ENCODE peak calls at places on chromosome 16, in ten cellular contexts. One of them, this sample, is unnamed.

GRCh38 chr16:69040144-69040909 is 65.1 kb upstream of the HAS3 start:
- DNase-seq in GM03348: peak; percentile 16
- DNase-seq in stimulated activated CD4-positive, alpha-beta T cell treated with anti-CD3 and anti-CD28 coated beads, TNF-alpha, amount 100 ng/mL, for 24 hours: no peak
- DNase-seq in GM04504: peak; percentile 8
- DNase-seq in CD4-positive, alpha-beta T cell: no peak
- DNase-seq in HTR-8/SVneo: no peak
- DNase-seq in Calu3: no peak
- DNase-seq in NCI-H1092: no peak
- DNase-seq in A549: peak; percentile 47
- DNase-seq in hippocampal formation: no peak
- DNase-seq in this sample: peak; percentile 84

GRCh38 chr16:66189951-66190350 is 176.5 kb upstream of the CDH5 start:
- DNase-seq in GM03348: peak; percentile 75
- DNase-seq in stimulated activated CD4-positive, alpha-beta T cell treated with anti-CD3 and anti-CD28 coated beads, TNF-alpha, amount 100 ng/mL, for 24 hours: no peak
- DNase-seq in GM04504: peak; percentile 13
- DNase-seq in CD4-positive, alpha-beta T cell: no peak
- DNase-seq in HTR-8/SVneo: no peak
- DNase-seq in Calu3: no peak
- DNase-seq in NCI-H1092: no peak
- DNase-seq in A549: no peak
- DNase-seq in hippocampal formation: no peak
- DNase-seq in this sample: peak; percentile 83

GRCh38 chr16:51426276-51426675 is 275.2 kb upstream of the SALL1 start:
- DNase-seq in GM03348: no peak
- DNase-seq in stimulated activated CD4-positive, alpha-beta T cell treated with anti-CD3 and anti-CD28 coated beads, TNF-alpha, amount 100 ng/mL, for 24 hours: no peak
- DNase-seq in GM04504: no peak
- DNase-seq in CD4-positive, alpha-beta T cell: no peak
- DNase-seq in HTR-8/SVneo: no peak
- DNase-seq in Calu3: no peak
- DNase-seq in NCI-H1092: no peak
- DNase-seq in A549: no peak
- DNase-seq in hippocampal formation: no peak
- DNase-seq in this sample: no peak

GRCh38 chr16:75579435-75579834 is 13.3 kb downstream of the GABARAPL2 start:
- DNase-seq in GM03348: no peak
- DNase-seq in stimulated activated CD4-positive, alpha-beta T cell treated with anti-CD3 and anti-CD28 coated beads, TNF-alpha, amount 100 ng/mL, for 24 hours: no peak
- DNase-seq in GM04504: no peak
- DNase-seq in CD4-positive, alpha-beta T cell: no peak
- DNase-seq in HTR-8/SVneo: no peak
- DNase-seq in Calu3: no peak
- DNase-seq in NCI-H1092: no peak
- DNase-seq in A549: no peak
- DNase-seq in hippocampal formation: no peak
- DNase-seq in this sample: no peak

GRCh38 chr16:11251525-11252481 is 4.2 kb downstream of the SOCS1 start:
- DNase-seq in GM03348: no peak
- DNase-seq in stimulated activated CD4-positive, alpha-beta T cell treated with anti-CD3 and anti-CD28 coated beads, TNF-alpha, amount 100 ng/mL, for 24 hours: peak; percentile 73
- DNase-seq in GM04504: no peak
- DNase-seq in CD4-positive, alpha-beta T cell: peak; percentile 70
- DNase-seq in HTR-8/SVneo: no peak
- DNase-seq in Calu3: no peak
- DNase-seq in NCI-H1092: no peak
- DNase-seq in A549: no peak
- DNase-seq in hippocampal formation: no peak
- DNase-seq in this sample: no peak

GRCh38 chr16:89383095-89384003 is 107.0 kb downstream of the ANKRD11 start:
- DNase-seq in GM03348: no peak
- DNase-seq in stimulated activated CD4-positive, alpha-beta T cell treated with anti-CD3 and anti-CD28 coated beads, TNF-alpha, amount 100 ng/mL, for 24 hours: no peak
- DNase-seq in GM04504: no peak
- DNase-seq in CD4-positive, alpha-beta T cell: no peak
- DNase-seq in HTR-8/SVneo: no peak
- DNase-seq in Calu3: peak; percentile 74
- DNase-seq in NCI-H1092: no peak
- DNase-seq in A549: peak; percentile 34
- DNase-seq in hippocampal formation: no peak
- DNase-seq in this sample: peak; percentile 74

GRCh38 chr16:56600398-56600999 is 7.9 kb upstream of the MT2A start:
- DNase-seq in GM03348: peak; percentile 75
- DNase-seq in stimulated activated CD4-positive, alpha-beta T cell treated with anti-CD3 and anti-CD28 coated beads, TNF-alpha, amount 100 ng/mL, for 24 hours: no peak
- DNase-seq in GM04504: no peak
- DNase-seq in CD4-positive, alpha-beta T cell: no peak
- DNase-seq in HTR-8/SVneo: peak; percentile 65
- DNase-seq in Calu3: peak; percentile 66
- DNase-seq in NCI-H1092: peak; percentile 26
- DNase-seq in A549: peak; percentile 69
- DNase-seq in hippocampal formation: peak; percentile 83
- DNase-seq in this sample: peak; percentile 48

GRCh38 chr16:53839150-53839549 is 135.2 kb downstream of the FTO start:
- DNase-seq in GM03348: no peak
- DNase-seq in stimulated activated CD4-positive, alpha-beta T cell treated with anti-CD3 and anti-CD28 coated beads, TNF-alpha, amount 100 ng/mL, for 24 hours: no peak
- DNase-seq in GM04504: no peak
- DNase-seq in CD4-positive, alpha-beta T cell: no peak
- DNase-seq in HTR-8/SVneo: no peak
- DNase-seq in Calu3: no peak
- DNase-seq in NCI-H1092: no peak
- DNase-seq in A549: no peak
- DNase-seq in hippocampal formation: no peak
- DNase-seq in this sample: peak; percentile 70

GRCh38 chr16:82016268-82016667 is 5.0 kb upstream of the SDR42E1 start:
- DNase-seq in GM03348: peak; percentile 50
- DNase-seq in stimulated activated CD4-positive, alpha-beta T cell treated with anti-CD3 and anti-CD28 coated beads, TNF-alpha, amount 100 ng/mL, for 24 hours: no peak
- DNase-seq in GM04504: no peak
- DNase-seq in CD4-positive, alpha-beta T cell: no peak
- DNase-seq in HTR-8/SVneo: no peak
- DNase-seq in Calu3: peak; percentile 71
- DNase-seq in NCI-H1092: no peak
- DNase-seq in A549: peak; percentile 35
- DNase-seq in hippocampal formation: no peak
- DNase-seq in this sample: peak; percentile 36

GRCh38 chr16:10080031-10080772 is 102.0 kb downstream of the GRIN2A start:
- DNase-seq in GM03348: peak; percentile 52
- DNase-seq in stimulated activated CD4-positive, alpha-beta T cell treated with anti-CD3 and anti-CD28 coated beads, TNF-alpha, amount 100 ng/mL, for 24 hours: no peak
- DNase-seq in GM04504: peak; percentile 71
- DNase-seq in CD4-positive, alpha-beta T cell: no peak
- DNase-seq in HTR-8/SVneo: peak; percentile 75
- DNase-seq in Calu3: peak; percentile 81
- DNase-seq in NCI-H1092: no peak
- DNase-seq in A549: no peak
- DNase-seq in hippocampal formation: peak; percentile 60
- DNase-seq in this sample: peak; percentile 93

GRCh38 chr16:4990415-4990814 is 32.3 kb downstream of the SEC14L5 start:
- DNase-seq in GM03348: no peak
- DNase-seq in stimulated activated CD4-positive, alpha-beta T cell treated with anti-CD3 and anti-CD28 coated beads, TNF-alpha, amount 100 ng/mL, for 24 hours: no peak
- DNase-seq in GM04504: no peak
- DNase-seq in CD4-positive, alpha-beta T cell: no peak
- DNase-seq in HTR-8/SVneo: no peak
- DNase-seq in Calu3: no peak
- DNase-seq in NCI-H1092: no peak
- DNase-seq in A549: no peak
- DNase-seq in hippocampal formation: no peak
- DNase-seq in this sample: no peak

GRCh38 chr16:87895641-87896141 is 26.4 kb upstream of the SLC7A5 start:
- DNase-seq in GM03348: peak; percentile 19
- DNase-seq in stimulated activated CD4-positive, alpha-beta T cell treated with anti-CD3 and anti-CD28 coated beads, TNF-alpha, amount 100 ng/mL, for 24 hours: peak; percentile 79
- DNase-seq in GM04504: peak; percentile 62
- DNase-seq in CD4-positive, alpha-beta T cell: no peak
- DNase-seq in HTR-8/SVneo: no peak
- DNase-seq in Calu3: no peak
- DNase-seq in NCI-H1092: no peak
- DNase-seq in A549: no peak
- DNase-seq in hippocampal formation: no peak
- DNase-seq in this sample: peak; percentile 30

GRCh38 chr16:86099326-86099725 is 200.4 kb downstream of the IRF8 start:
- DNase-seq in GM03348: no peak
- DNase-seq in stimulated activated CD4-positive, alpha-beta T cell treated with anti-CD3 and anti-CD28 coated beads, TNF-alpha, amount 100 ng/mL, for 24 hours: no peak
- DNase-seq in GM04504: no peak
- DNase-seq in CD4-positive, alpha-beta T cell: no peak
- DNase-seq in HTR-8/SVneo: no peak
- DNase-seq in Calu3: no peak
- DNase-seq in NCI-H1092: no peak
- DNase-seq in A549: no peak
- DNase-seq in hippocampal formation: no peak
- DNase-seq in this sample: no peak

GRCh38 chr16:59412275-59412841 is 678.2 kb upstream of the GOT2 start:
- DNase-seq in GM03348: peak; percentile 14
- DNase-seq in stimulated activated CD4-positive, alpha-beta T cell treated with anti-CD3 and anti-CD28 coated beads, TNF-alpha, amount 100 ng/mL, for 24 hours: no peak
- DNase-seq in GM04504: no peak
- DNase-seq in CD4-positive, alpha-beta T cell: no peak
- DNase-seq in HTR-8/SVneo: no peak
- DNase-seq in Calu3: no peak
- DNase-seq in NCI-H1092: no peak
- DNase-seq in A549: peak; percentile 67
- DNase-seq in hippocampal formation: peak; percentile 12
- DNase-seq in this sample: peak; percentile 23

GRCh38 chr16:736936-737481 is 3.8 kb downstream of the CIAO3 start:
- DNase-seq in GM03348: no peak
- DNase-seq in stimulated activated CD4-positive, alpha-beta T cell treated with anti-CD3 and anti-CD28 coated beads, TNF-alpha, amount 100 ng/mL, for 24 hours: no peak
- DNase-seq in GM04504: no peak
- DNase-seq in CD4-positive, alpha-beta T cell: no peak
- DNase-seq in HTR-8/SVneo: no peak
- DNase-seq in Calu3: no peak
- DNase-seq in NCI-H1092: no peak
- DNase-seq in A549: no peak
- DNase-seq in hippocampal formation: no peak
- DNase-seq in this sample: no peak

GRCh38 chr16:11743308-11744074 is 834 bp upstream of the TXNDC11 start:
- DNase-seq in GM03348: peak; percentile 29
- DNase-seq in stimulated activated CD4-positive, alpha-beta T cell treated with anti-CD3 and anti-CD28 coated beads, TNF-alpha, amount 100 ng/mL, for 24 hours: no peak
- DNase-seq in GM04504: peak; percentile 26
- DNase-seq in CD4-positive, alpha-beta T cell: peak; percentile 22
- DNase-seq in HTR-8/SVneo: peak; percentile 18
- DNase-seq in Calu3: peak; percentile 37
- DNase-seq in NCI-H1092: no peak
- DNase-seq in A549: peak; percentile 86
- DNase-seq in hippocampal formation: no peak
- DNase-seq in this sample: peak; percentile 38

GRCh38 chr16:2511128-2511785 is 2.5 kb upstream of the ATP6V0C start:
- DNase-seq in GM03348: peak; percentile 84
- DNase-seq in stimulated activated CD4-positive, alpha-beta T cell treated with anti-CD3 and anti-CD28 coated beads, TNF-alpha, amount 100 ng/mL, for 24 hours: no peak
- DNase-seq in GM04504: no peak
- DNase-seq in CD4-positive, alpha-beta T cell: no peak
- DNase-seq in HTR-8/SVneo: no peak
- DNase-seq in Calu3: no peak
- DNase-seq in NCI-H1092: no peak
- DNase-seq in A549: no peak
- DNase-seq in hippocampal formation: no peak
- DNase-seq in this sample: no peak

GRCh38 chr16:79628501-79628975 is 28.0 kb upstream of the MAF start:
- DNase-seq in GM03348: no peak
- DNase-seq in stimulated activated CD4-positive, alpha-beta T cell treated with anti-CD3 and anti-CD28 coated beads, TNF-alpha, amount 100 ng/mL, for 24 hours: peak; percentile 56
- DNase-seq in GM04504: no peak
- DNase-seq in CD4-positive, alpha-beta T cell: no peak
- DNase-seq in HTR-8/SVneo: no peak
- DNase-seq in Calu3: peak; percentile 38
- DNase-seq in NCI-H1092: no peak
- DNase-seq in A549: no peak
- DNase-seq in hippocampal formation: no peak
- DNase-seq in this sample: peak; percentile 97

GRCh38 chr16:58515871-58516767 is 802 bp downstream of the SETD6 start:
- DNase-seq in GM03348: peak; percentile 35
- DNase-seq in stimulated activated CD4-positive, alpha-beta T cell treated with anti-CD3 and anti-CD28 coated beads, TNF-alpha, amount 100 ng/mL, for 24 hours: no peak
- DNase-seq in GM04504: no peak
- DNase-seq in CD4-positive, alpha-beta T cell: peak; percentile 35
- DNase-seq in HTR-8/SVneo: no peak
- DNase-seq in Calu3: peak; percentile 65
- DNase-seq in NCI-H1092: no peak
- DNase-seq in A549: no peak
- DNase-seq in hippocampal formation: no peak
- DNase-seq in this sample: peak; percentile 61

GRCh38 chr16:868846-869822 is 68.6 kb upstream of the GNG13 start:
- DNase-seq in GM03348: no peak
- DNase-seq in stimulated activated CD4-positive, alpha-beta T cell treated with anti-CD3 and anti-CD28 coated beads, TNF-alpha, amount 100 ng/mL, for 24 hours: no peak
- DNase-seq in GM04504: no peak
- DNase-seq in CD4-positive, alpha-beta T cell: no peak
- DNase-seq in HTR-8/SVneo: no peak
- DNase-seq in Calu3: no peak
- DNase-seq in NCI-H1092: no peak
- DNase-seq in A549: no peak
- DNase-seq in hippocampal formation: no peak
- DNase-seq in this sample: no peak

This sample was measured in mammary epithelial cell.